ENCODE peak calls at places on chromosomes 11 and 22, in five cellular contexts. T, K, Q, V and I are unnamed samples.

GRCh38 chr22:19889951-19890350 is 35.3 kb upstream of the GNB1L start:
- DNase-seq in T (peak; percentile 59), K (no peak), Q (no peak), V (no peak), I (no peak)

GRCh38 chr11:26332572-26332915 is 614 bp downstream of the ANO3 start:
- DNase-seq in T (no peak), K (no peak), Q (no peak), V (peak; percentile 27), I (peak; percentile 6)

GRCh38 chr11:60396790-60397189 is 531 bp downstream of the MS4A14 start:
- DNase-seq in T (no peak), K (no peak), Q (no peak), V (no peak), I (no peak)

GRCh38 chr11:109362059-109362458 is 59.9 kb upstream of the C11orf87 start:
- DNase-seq in T (no peak), K (no peak), Q (no peak), V (no peak), I (no peak)

GRCh38 chr11:102410382-102410784 is 42.2 kb downstream of the TMEM123 start:
- DNase-seq in T (no peak), K (no peak), Q (no peak), V (no peak), I (no peak)

GRCh38 chr11:65378208-65378927 is 4.1 kb downstream of the SLC25A45 start:
- DNase-seq in T (no peak), K (peak; percentile 38), Q (no peak), V (no peak), I (no peak)

GRCh38 chr11:3341298-3341697 is 37.6 kb downstream of the ZNF195 start:
- DNase-seq in T (peak; percentile 63), K (no peak), Q (no peak), V (peak; percentile 12), I (no peak)

GRCh38 chr11:34534826-34535225 is 21.2 kb upstream of the ELF5 start:
- DNase-seq in T (no peak), K (no peak), Q (no peak), V (no peak), I (no peak)

GRCh38 chr22:49327411-49327810 is 500.3 kb downstream of the BRD1 start:
- DNase-seq in T (no peak), K (no peak), Q (no peak), V (no peak), I (no peak)

GRCh38 chr11:44464741-44465140 is 100.7 kb upstream of the CD82 start:
- DNase-seq in T (no peak), K (peak; percentile 45), Q (no peak), V (peak; percentile 30), I (no peak)